ENCODE peak calls at places on chromosomes 11 and 22, in seven cellular contexts. X, W, U, Z, S, V and D are unnamed samples.

GRCh38 chr11:73498343-73498742 is 99.6 kb downstream of the FAM168A start:
- DNase-seq in X (no peak), W (peak), U (no peak), Z (no peak), S (no peak), V (no peak), D (no peak)

GRCh38 chr22:20964090-20964798 is 2.8 kb upstream of the AIFM3 start:
- DNase-seq in X (no peak), W (no peak), U (peak), Z (no peak), S (no peak), V (no peak), D (no peak)

GRCh38 chr22:26756675-26757293 is 99.4 kb downstream of the MIAT start:
- DNase-seq in X (peak), W (peak), U (peak), Z (peak), S (peak), V (peak), D (peak)

GRCh38 chr22:28799834-28800307 is 498 bp downstream of the XBP1 start:
- DNase-seq in X (peak), W (peak), U (peak), Z (peak), S (peak), V (no peak), D (peak)

GRCh38 chr22:43448048-43448447 is 36.2 kb downstream of the MPPED1 start:
- DNase-seq in X (no peak), W (no peak), U (no peak), Z (no peak), S (no peak), V (no peak), D (no peak)

GRCh38 chr22:37662039-37662438 is 3.5 kb downstream of the PDXP start:
- DNase-seq in X (no peak), W (no peak), U (no peak), Z (no peak), S (no peak), V (no peak), D (no peak)

GRCh38 chr11:32932196-32932595 is 39.6 kb downstream of the QSER1 start:
- DNase-seq in X (no peak), W (no peak), U (no peak), Z (no peak), S (no peak), V (no peak), D (no peak)

GRCh38 chr11:47992959-47993820 is 12.8 kb downstream of the PTPRJ start:
- DNase-seq in X (no peak), W (no peak), U (no peak), Z (no peak), S (peak), V (peak), D (no peak)

GRCh38 chr11:96620464-96621044 is 230.7 kb downstream of the JRKL start:
- DNase-seq in X (no peak), W (no peak), U (no peak), Z (no peak), S (no peak), V (no peak), D (no peak)

GRCh38 chr11:72580648-72580950 is 93.6 kb downstream of the PDE2A start:
- DNase-seq in X (no peak), W (no peak), U (no peak), Z (no peak), S (no peak), V (no peak), D (no peak)

GRCh38 chr22:41900652-41901312 is 14.1 kb downstream of the SHISA8 start:
- DNase-seq in X (no peak), W (no peak), U (no peak), Z (no peak), S (no peak), V (no peak), D (no peak)

GRCh38 chr22:41775976-41776375 is 24.5 kb upstream of the CCDC134 start:
- DNase-seq in X (no peak), W (no peak), U (no peak), Z (no peak), S (no peak), V (no peak), D (no peak)

GRCh38 chr22:50206599-50206998 is 5.8 kb downstream of the SELENOO start:
- DNase-seq in X (peak), W (peak), U (peak), Z (peak), S (no peak), V (no peak), D (no peak)

GRCh38 chr11:26331911-26332571 is at the start of gene ANO3:
- DNase-seq in X (peak), W (peak), U (peak), Z (peak), S (peak), V (no peak), D (no peak)

GRCh38 chr11:43943357-43943930 is 1.0 kb downstream of the C11orf96 start:
- DNase-seq in X (no peak), W (no peak), U (no peak), Z (no peak), S (no peak), V (no peak), D (no peak)

GRCh38 chr11:68211546-68211945 is 1.6 kb downstream of the KMT5B start:
- DNase-seq in X (no peak), W (no peak), U (no peak), Z (no peak), S (no peak), V (no peak), D (no peak)

GRCh38 chr11:46134540-46134939 is 13.3 kb upstream of the PHF21A start:
- DNase-seq in X (no peak), W (no peak), U (no peak), Z (no peak), S (no peak), V (no peak), D (no peak)

GRCh38 chr11:43823851-43824250 is 56.8 kb upstream of the ALKBH3 start:
- DNase-seq in X (no peak), W (no peak), U (no peak), Z (no peak), S (no peak), V (no peak), D (no peak)

GRCh38 chr11:67629386-67630229 is at the start of gene NUDT8:
- DNase-seq in X (peak), W (peak), U (peak), Z (peak), S (peak), V (peak), D (peak)

GRCh38 chr22:43953988-43954771 is 1.1 kb upstream of the SAMM50 start:
- DNase-seq in X (no peak), W (no peak), U (peak), Z (no peak), S (no peak), V (no peak), D (no peak)

GRCh38 chr11:43879789-43880639 is 617 bp upstream of the ALKBH3 start:
- DNase-seq in X (no peak), W (no peak), U (no peak), Z (no peak), S (no peak), V (no peak), D (no peak)

GRCh38 chr22:38187413-38188212 is 6.0 kb upstream of the PLA2G6 start:
- DNase-seq in X (no peak), W (no peak), U (no peak), Z (no peak), S (no peak), V (no peak), D (no peak)

GRCh38 chr11:31340903-31341572 is 28.5 kb downstream of the DCDC1 start:
- DNase-seq in X (no peak), W (peak), U (peak), Z (no peak), S (peak), V (peak), D (peak)

GRCh38 chr11:64660205-64660604 is 62.8 kb downstream of the NRXN2 start:
- DNase-seq in X (no peak), W (no peak), U (no peak), Z (no peak), S (no peak), V (no peak), D (no peak)
- H3K27ac ChIP-seq in X (no peak), W (no peak), U (no peak), Z (no peak), S (peak), V (no peak), D (no peak)

GRCh38 chr11:93549986-93550385 is 6.8 kb upstream of the SMCO4 start:
- DNase-seq in X (no peak), W (no peak), U (no peak), Z (no peak), S (no peak), V (no peak), D (no peak)

GRCh38 chr11:93545566-93545965 is 2.4 kb upstream of the SMCO4 start:
- DNase-seq in X (no peak), W (no peak), U (no peak), Z (no peak), S (no peak), V (no peak), D (no peak)

GRCh38 chr11:93547028-93547427 is 3.8 kb upstream of the SMCO4 start:
- DNase-seq in X (no peak), W (no peak), U (no peak), Z (no peak), S (no peak), V (no peak), D (no peak)

GRCh38 chr11:93548679-93549319 is 5.6 kb upstream of the SMCO4 start:
- DNase-seq in X (no peak), W (no peak), U (no peak), Z (no peak), S (no peak), V (no peak), D (no peak)

GRCh38 chr11:93547768-93548167 is 4.6 kb upstream of the SMCO4 start:
- DNase-seq in X (no peak), W (no peak), U (no peak), Z (no peak), S (no peak), V (no peak), D (no peak)
- H3K4me3 ChIP-seq in X (no peak), W (no peak), U (no peak), Z (no peak), S (no peak), V (no peak), D (no peak)

DNA sequence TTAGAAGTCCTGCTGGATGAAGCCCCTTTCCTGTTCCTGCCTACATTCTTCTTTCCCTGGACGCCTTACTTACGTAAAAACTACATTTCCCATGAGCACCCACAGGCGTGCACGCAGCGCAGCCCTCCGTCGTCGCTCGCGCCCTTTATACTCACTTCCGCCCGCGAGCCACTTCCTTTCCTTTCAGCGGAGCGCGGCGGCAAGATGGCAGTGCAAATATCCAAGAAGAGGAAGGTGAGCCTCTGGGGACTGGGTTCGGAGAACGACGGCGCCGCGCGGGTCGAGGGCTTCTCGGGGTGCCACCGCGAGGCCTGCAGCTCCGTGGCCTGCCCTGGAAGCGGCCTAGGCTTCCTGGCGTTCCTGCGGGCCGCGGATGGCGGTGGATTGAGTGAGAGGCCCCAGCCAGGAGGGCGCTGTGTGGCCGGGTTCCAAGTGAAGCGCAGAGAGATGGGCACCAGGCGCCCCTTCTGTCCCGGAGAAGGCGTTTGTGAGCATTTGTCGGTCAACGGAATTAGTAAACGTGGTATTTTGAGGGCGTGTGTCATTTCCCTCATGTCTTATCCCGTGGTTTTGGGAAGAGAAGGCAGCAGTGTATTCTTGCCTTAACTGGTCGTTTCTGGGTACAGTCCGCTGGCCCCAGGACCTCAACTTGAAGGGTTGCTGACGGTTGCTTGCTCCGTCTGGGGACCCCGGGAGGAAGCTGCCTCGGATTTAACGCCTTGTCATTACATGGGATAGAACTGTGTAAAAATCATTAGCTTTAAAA is at the start of gene RPS3:
- DNase-seq in X (peak), W (peak), U (peak), Z (peak), S (peak), V (peak), D (peak)
- TF ChIP-seq CTCF in X (peak), W (peak), U (peak), Z (no peak), S (no peak), V (no peak), D (no peak)

GRCh38 chr11:82858133-82858532 is 42.1 kb downstream of the PRCP start:
- DNase-seq in X (no peak), W (no peak), U (no peak), Z (no peak), S (no peak), V (no peak), D (no peak)
- H3K27ac ChIP-seq in X (no peak), W (no peak), U (peak), Z (peak), S (peak), V (peak), D (no peak)

GRCh38 chr11:1296287-1296686 is 13.1 kb downstream of the TOLLIP start:
- DNase-seq in X (no peak), W (no peak), U (no peak), Z (peak), S (no peak), V (no peak), D (peak)

GRCh38 chr11:1298695-1299492 is 10.5 kb downstream of the TOLLIP start:
- DNase-seq in X (peak), W (no peak), U (no peak), Z (peak), S (peak), V (no peak), D (no peak)

GRCh38 chr11:1299621-1300020 is 9.8 kb downstream of the TOLLIP start:
- DNase-seq in X (no peak), W (no peak), U (no peak), Z (peak), S (no peak), V (no peak), D (no peak)

GRCh38 chr11:1297011-1297575 is 12.3 kb downstream of the TOLLIP start:
- DNase-seq in X (no peak), W (no peak), U (no peak), Z (no peak), S (no peak), V (no peak), D (no peak)

DNA sequence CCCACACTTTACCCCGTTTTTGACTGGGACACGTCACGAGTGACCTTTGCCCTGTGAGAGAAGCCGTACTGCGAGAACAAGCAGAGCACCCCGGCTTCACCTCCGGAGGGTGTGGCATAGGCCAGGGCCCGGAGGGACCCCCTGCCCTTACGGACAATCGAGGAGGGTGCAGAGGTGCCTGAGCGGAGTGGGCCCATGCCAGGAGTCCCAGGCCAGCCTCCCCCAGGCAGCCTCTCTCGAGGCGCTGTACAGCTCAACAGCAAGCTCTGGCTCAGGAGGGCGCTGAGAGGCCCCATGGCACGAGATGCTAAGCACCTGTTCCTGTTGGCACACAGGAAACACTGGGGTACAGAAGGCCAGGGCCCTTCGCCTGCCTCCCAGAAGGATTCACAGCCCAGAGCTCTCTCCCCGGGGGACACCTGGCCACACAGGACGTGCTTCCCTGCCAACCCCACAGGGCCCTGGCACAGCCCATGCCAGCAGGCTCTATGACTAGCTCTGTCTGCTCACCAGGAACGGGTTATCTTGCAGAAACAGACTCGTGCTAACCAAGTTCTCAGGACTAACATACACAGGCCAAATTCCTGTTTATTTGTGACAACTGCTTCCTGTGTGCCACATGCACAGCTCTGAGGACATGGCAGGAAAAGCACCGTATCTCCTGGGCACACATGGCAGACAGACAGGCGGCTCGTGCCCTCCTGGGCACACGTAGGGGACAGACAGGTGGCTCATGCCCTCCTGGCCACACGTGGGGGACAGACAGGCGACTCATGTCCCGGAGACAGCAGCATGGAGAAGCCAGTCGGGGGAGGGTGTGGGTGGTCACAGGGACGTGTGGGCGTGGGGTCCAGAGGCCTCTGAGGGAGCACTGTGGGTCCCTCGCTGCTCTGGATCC is 11.6 kb downstream of the TOLLIP start:
- DNase-seq in X (no peak), W (no peak), U (no peak), Z (no peak), S (no peak), V (no peak), D (no peak)
- H3K4me3 ChIP-seq in X (no peak), W (no peak), U (no peak), Z (no peak), S (no peak), V (no peak), D (no peak)

GRCh38 chr11:103671143-103671651 is 365.2 kb upstream of the DDI1 start:
- DNase-seq in X (no peak), W (no peak), U (no peak), Z (no peak), S (no peak), V (no peak), D (no peak)
- TF ChIP-seq CTCF in X (no peak), W (no peak), U (peak), Z (no peak), S (peak), V (peak), D (no peak)

GRCh38 chr11:65895482-65895981 is 4.7 kb downstream of the FOSL1 start:
- DNase-seq in X (no peak), W (no peak), U (no peak), Z (no peak), S (no peak), V (no peak), D (no peak)

GRCh38 chr11:65898656-65899355 is 1.4 kb downstream of the FOSL1 start:
- DNase-seq in X (no peak), W (no peak), U (no peak), Z (no peak), S (no peak), V (no peak), D (no peak)

GRCh38 chr11:65894034-65894591 is 3.6 kb downstream of the CCDC85B start:
- DNase-seq in X (peak), W (no peak), U (no peak), Z (no peak), S (no peak), V (no peak), D (no peak)

GRCh38 chr11:65897020-65897471 is 3.1 kb downstream of the FOSL1 start:
- DNase-seq in X (no peak), W (no peak), U (no peak), Z (no peak), S (no peak), V (no peak), D (no peak)

GRCh38 chr11:65896009-65896999 is 3.9 kb downstream of the FOSL1 start:
- DNase-seq in X (no peak), W (no peak), U (no peak), Z (no peak), S (no peak), V (no peak), D (no peak)
- H3K27ac ChIP-seq in X (no peak), W (no peak), U (no peak), Z (no peak), S (peak), V (peak), D (no peak)

DNA sequence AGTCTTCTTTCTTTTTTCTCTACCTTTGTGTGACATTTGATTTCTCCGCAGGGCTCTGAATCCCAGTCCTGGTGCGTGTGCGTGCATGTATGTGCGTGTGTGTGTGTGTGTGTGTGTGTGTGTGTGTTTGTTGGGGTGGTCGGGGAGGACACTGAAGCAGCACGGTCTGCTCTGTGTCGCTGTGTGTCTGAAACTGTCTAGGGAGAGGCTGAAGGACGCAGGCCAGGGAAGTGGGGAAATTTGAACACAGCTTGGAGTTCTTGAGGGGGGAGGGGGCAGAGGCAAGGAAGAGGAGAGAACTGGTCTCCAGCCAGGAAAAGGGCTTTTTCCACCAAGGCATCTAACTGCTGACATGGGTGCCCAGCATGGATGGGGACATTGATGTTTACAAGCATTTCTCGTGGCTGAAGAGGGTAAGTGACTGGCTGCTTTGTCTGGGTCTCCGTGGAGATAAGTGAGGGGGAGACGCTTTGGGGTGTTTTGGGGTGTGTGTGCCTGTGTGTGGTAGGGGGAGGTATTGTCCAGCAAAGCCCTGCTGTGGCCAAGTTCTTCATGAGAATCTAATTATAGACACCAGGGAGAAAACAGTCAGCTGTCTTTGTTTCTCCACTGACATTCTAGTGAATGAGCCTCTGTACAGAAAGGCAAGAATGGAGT is 63.6 kb downstream of the PPFIBP2 start:
- DNase-seq in X (peak), W (no peak), U (peak), Z (peak), S (no peak), V (no peak), D (no peak)
- H3K4me3 ChIP-seq in X (peak), W (no peak), U (peak), Z (peak), S (peak), V (no peak), D (no peak)